ENCODE peak calls at places on chromosomes 6 and 20, in nine cellular contexts. One of them, this sample, is unnamed.

GRCh38 chr6:150470131-150470530 is 101.3 kb downstream of the IYD start:
- DNase-seq in pancreas: no peak
- DNase-seq in fibroblast of villous mesenchyme: no peak
- DNase-seq in astrocyte of the cerebellum: no peak
- DNase-seq in esophagus squamous epithelium: no peak
- DNase-seq in psoas muscle: no peak
- DNase-seq in HL-60: no peak
- DNase-seq in IMR-90: no peak
- DNase-seq in foreskin fibroblast: no peak
- DNase-seq in this sample: no peak

GRCh38 chr6:148524976-148525375 is 182.3 kb downstream of the SASH1 start:
- DNase-seq in pancreas: no peak
- DNase-seq in fibroblast of villous mesenchyme: peak; percentile 78
- DNase-seq in astrocyte of the cerebellum: no peak
- DNase-seq in esophagus squamous epithelium: no peak
- DNase-seq in psoas muscle: no peak
- DNase-seq in HL-60: no peak
- DNase-seq in IMR-90: peak; percentile 92
- DNase-seq in foreskin fibroblast: peak; percentile 80
- DNase-seq in this sample: no peak

GRCh38 chr6:158703840-158704822 is 54.3 kb downstream of the SYTL3 start:
- DNase-seq in pancreas: peak; percentile 75
- DNase-seq in fibroblast of villous mesenchyme: peak; percentile 66
- DNase-seq in astrocyte of the cerebellum: no peak
- DNase-seq in esophagus squamous epithelium: peak; percentile 20
- DNase-seq in psoas muscle: peak; percentile 86
- DNase-seq in HL-60: peak; percentile 69
- DNase-seq in IMR-90: peak; percentile 28
- DNase-seq in foreskin fibroblast: peak; percentile 33
- DNase-seq in this sample: peak; percentile 80

GRCh38 chr6:144725731-144726522 is 440.8 kb downstream of the UTRN start:
- DNase-seq in pancreas: peak; percentile 20
- DNase-seq in fibroblast of villous mesenchyme: no peak
- DNase-seq in astrocyte of the cerebellum: no peak
- DNase-seq in esophagus squamous epithelium: no peak
- DNase-seq in psoas muscle: no peak
- DNase-seq in HL-60: no peak
- DNase-seq in IMR-90: no peak
- DNase-seq in foreskin fibroblast: no peak
- DNase-seq in this sample: no peak

GRCh38 chr6:147201885-147202515 is 2.2 kb upstream of the STXBP5 start:
- DNase-seq in pancreas: no peak
- DNase-seq in fibroblast of villous mesenchyme: peak; percentile 37
- DNase-seq in astrocyte of the cerebellum: no peak
- DNase-seq in esophagus squamous epithelium: no peak
- DNase-seq in psoas muscle: peak; percentile 15
- DNase-seq in HL-60: peak; percentile 83
- DNase-seq in IMR-90: peak; percentile 21
- DNase-seq in foreskin fibroblast: peak; percentile 18
- DNase-seq in this sample: no peak

GRCh38 chr20:31256959-31257358 is 505 bp upstream of the DEFB115 start:
- DNase-seq in pancreas: no peak
- DNase-seq in fibroblast of villous mesenchyme: no peak
- DNase-seq in astrocyte of the cerebellum: no peak
- DNase-seq in esophagus squamous epithelium: no peak
- DNase-seq in psoas muscle: no peak
- DNase-seq in HL-60: no peak
- DNase-seq in IMR-90: no peak
- DNase-seq in foreskin fibroblast: no peak
- DNase-seq in this sample: no peak

GRCh38 chr6:113664909-113665308 is 192.2 kb upstream of the MARCKS start:
- DNase-seq in pancreas: no peak
- DNase-seq in fibroblast of villous mesenchyme: no peak
- DNase-seq in astrocyte of the cerebellum: no peak
- DNase-seq in esophagus squamous epithelium: no peak
- DNase-seq in psoas muscle: no peak
- DNase-seq in HL-60: no peak
- DNase-seq in IMR-90: no peak
- DNase-seq in foreskin fibroblast: no peak
- DNase-seq in this sample: no peak

GRCh38 chr6:69105288-69105687 is 470.2 kb downstream of the ADGRB3 start:
- DNase-seq in pancreas: no peak
- DNase-seq in fibroblast of villous mesenchyme: no peak
- DNase-seq in astrocyte of the cerebellum: no peak
- DNase-seq in esophagus squamous epithelium: no peak
- DNase-seq in psoas muscle: no peak
- DNase-seq in HL-60: no peak
- DNase-seq in IMR-90: no peak
- DNase-seq in foreskin fibroblast: no peak
- DNase-seq in this sample: no peak

GRCh38 chr6:126721581-126722145 is 381.7 kb downstream of the CENPW start:
- DNase-seq in pancreas: no peak
- DNase-seq in fibroblast of villous mesenchyme: peak; percentile 77
- DNase-seq in astrocyte of the cerebellum: peak; percentile 45
- DNase-seq in esophagus squamous epithelium: no peak
- DNase-seq in psoas muscle: no peak
- DNase-seq in HL-60: no peak
- DNase-seq in IMR-90: peak; percentile 95
- DNase-seq in foreskin fibroblast: peak; percentile 79
- DNase-seq in this sample: no peak

GRCh38 chr20:25750765-25751696 is 54.4 kb upstream of the ZNF337 start:
- DNase-seq in pancreas: peak; percentile 43
- DNase-seq in fibroblast of villous mesenchyme: peak; percentile 63
- DNase-seq in astrocyte of the cerebellum: no peak
- DNase-seq in esophagus squamous epithelium: no peak
- DNase-seq in psoas muscle: peak; percentile 30
- DNase-seq in HL-60: no peak
- DNase-seq in IMR-90: peak; percentile 28
- DNase-seq in foreskin fibroblast: no peak
- DNase-seq in this sample: no peak

DNA sequence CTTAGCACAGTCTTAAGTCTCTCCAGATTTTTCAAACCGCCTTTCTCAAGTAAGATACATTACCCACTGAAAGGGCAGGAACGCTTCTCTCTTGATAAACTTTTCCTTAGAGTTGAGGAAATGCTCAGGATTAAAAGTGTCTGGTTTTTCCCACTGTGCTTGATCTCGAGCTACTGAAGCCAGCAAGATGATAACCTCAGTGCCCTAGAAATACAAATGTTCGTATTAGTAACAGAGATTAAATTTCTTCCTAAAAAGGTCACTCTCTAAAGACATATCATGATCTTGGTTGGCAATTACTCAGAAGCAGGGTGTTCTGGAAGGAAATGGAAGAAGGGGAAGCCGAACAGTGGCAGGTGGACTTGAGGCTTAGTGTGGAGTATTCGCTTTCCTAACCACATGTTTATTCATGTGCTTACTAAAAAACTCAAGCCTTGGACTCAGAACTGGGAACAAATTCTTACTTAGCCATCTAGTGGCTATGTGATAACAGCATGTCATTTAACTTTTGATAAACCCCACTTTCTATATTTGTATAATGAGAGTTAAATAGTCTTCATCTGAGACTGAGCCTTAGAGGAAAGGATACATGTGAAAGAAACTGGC is 20.1 kb downstream of the C6orf141 start:
- DNase-seq in pancreas: no peak
- DNase-seq in fibroblast of villous mesenchyme: peak; percentile 61
- DNase-seq in astrocyte of the cerebellum: no peak
- DNase-seq in esophagus squamous epithelium: no peak
- DNase-seq in psoas muscle: no peak
- DNase-seq in HL-60: no peak
- DNase-seq in IMR-90: peak; percentile 1
- DNase-seq in foreskin fibroblast: peak; percentile 13
- DNase-seq in this sample: no peak
- TF ChIP-seq CTCF in pancreas: no peak
- TF ChIP-seq CTCF in fibroblast of villous mesenchyme: peak; percentile 37
- TF ChIP-seq CTCF in astrocyte of the cerebellum: peak; percentile 18
- TF ChIP-seq CTCF in esophagus squamous epithelium: no peak
- TF ChIP-seq CTCF in psoas muscle: no peak
- TF ChIP-seq CTCF in HL-60: no peak
- TF ChIP-seq CTCF in IMR-90: peak; percentile 2
- TF ChIP-seq CTCF in foreskin fibroblast: no peak
- TF ChIP-seq CTCF in this sample: no peak

GRCh38 chr6:111458670-111459232 is 24.3 kb downstream of the REV3L start:
- DNase-seq in pancreas: no peak
- DNase-seq in fibroblast of villous mesenchyme: no peak
- DNase-seq in astrocyte of the cerebellum: no peak
- DNase-seq in esophagus squamous epithelium: no peak
- DNase-seq in psoas muscle: no peak
- DNase-seq in HL-60: no peak
- DNase-seq in IMR-90: no peak
- DNase-seq in foreskin fibroblast: no peak
- DNase-seq in this sample: no peak

GRCh38 chr6:111461860-111462259 is 21.2 kb downstream of the REV3L start:
- DNase-seq in pancreas: no peak
- DNase-seq in fibroblast of villous mesenchyme: peak; percentile 28
- DNase-seq in astrocyte of the cerebellum: no peak
- DNase-seq in esophagus squamous epithelium: no peak
- DNase-seq in psoas muscle: no peak
- DNase-seq in HL-60: no peak
- DNase-seq in IMR-90: no peak
- DNase-seq in foreskin fibroblast: no peak
- DNase-seq in this sample: no peak

DNA sequence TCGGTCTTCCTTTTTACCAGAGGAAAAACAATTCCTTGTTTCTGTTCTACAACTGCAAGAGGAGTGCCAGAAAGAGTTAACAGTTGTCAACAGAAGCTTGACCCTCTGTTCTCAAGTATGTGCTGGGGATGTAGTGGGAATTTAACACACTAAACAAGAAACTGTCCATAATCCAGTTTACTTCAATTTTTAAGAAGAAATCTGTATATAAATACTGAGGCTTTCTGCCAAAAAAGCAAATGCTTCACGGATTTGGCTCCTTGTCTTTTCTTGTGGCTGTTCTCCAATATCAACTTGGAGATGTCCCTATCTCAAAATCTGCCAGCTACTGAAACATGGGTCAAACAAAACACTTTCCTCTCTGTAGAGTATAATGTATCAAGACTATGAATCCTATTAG is 26.8 kb downstream of the REV3L start:
- DNase-seq in pancreas: no peak
- DNase-seq in fibroblast of villous mesenchyme: peak; percentile 29
- DNase-seq in astrocyte of the cerebellum: peak; percentile 16
- DNase-seq in esophagus squamous epithelium: no peak
- DNase-seq in psoas muscle: no peak
- DNase-seq in HL-60: no peak
- DNase-seq in IMR-90: peak; percentile 46
- DNase-seq in foreskin fibroblast: no peak
- DNase-seq in this sample: no peak
- TF ChIP-seq CTCF in pancreas: no peak
- TF ChIP-seq CTCF in fibroblast of villous mesenchyme: no peak
- TF ChIP-seq CTCF in astrocyte of the cerebellum: no peak
- TF ChIP-seq CTCF in esophagus squamous epithelium: no peak
- TF ChIP-seq CTCF in psoas muscle: no peak
- TF ChIP-seq CTCF in HL-60: no peak
- TF ChIP-seq CTCF in IMR-90: no peak
- TF ChIP-seq CTCF in foreskin fibroblast: no peak
- TF ChIP-seq CTCF in this sample: no peak

GRCh38 chr6:116366740-116367275 is 3.9 kb upstream of the DSE start:
- DNase-seq in pancreas: no peak
- DNase-seq in fibroblast of villous mesenchyme: no peak
- DNase-seq in astrocyte of the cerebellum: no peak
- DNase-seq in esophagus squamous epithelium: no peak
- DNase-seq in psoas muscle: no peak
- DNase-seq in HL-60: no peak
- DNase-seq in IMR-90: no peak
- DNase-seq in foreskin fibroblast: no peak
- DNase-seq in this sample: no peak
- TF ChIP-seq CTCF in pancreas: no peak
- TF ChIP-seq CTCF in fibroblast of villous mesenchyme: no peak
- TF ChIP-seq CTCF in astrocyte of the cerebellum: no peak
- TF ChIP-seq CTCF in esophagus squamous epithelium: no peak
- TF ChIP-seq CTCF in psoas muscle: no peak
- TF ChIP-seq CTCF in HL-60: no peak
- TF ChIP-seq CTCF in IMR-90: no peak
- TF ChIP-seq CTCF in foreskin fibroblast: no peak
- TF ChIP-seq CTCF in this sample: no peak

GRCh38 chr20:44648579-44648978 is 2.9 kb downstream of the ADA start:
- DNase-seq in pancreas: no peak
- DNase-seq in fibroblast of villous mesenchyme: no peak
- DNase-seq in astrocyte of the cerebellum: no peak
- DNase-seq in esophagus squamous epithelium: no peak
- DNase-seq in psoas muscle: no peak
- DNase-seq in HL-60: no peak
- DNase-seq in IMR-90: no peak
- DNase-seq in foreskin fibroblast: no peak
- DNase-seq in this sample: no peak
- TF ChIP-seq CTCF in pancreas: no peak
- TF ChIP-seq CTCF in fibroblast of villous mesenchyme: no peak
- TF ChIP-seq CTCF in astrocyte of the cerebellum: no peak
- TF ChIP-seq CTCF in esophagus squamous epithelium: no peak
- TF ChIP-seq CTCF in psoas muscle: no peak
- TF ChIP-seq CTCF in HL-60: no peak
- TF ChIP-seq CTCF in IMR-90: no peak
- TF ChIP-seq CTCF in foreskin fibroblast: no peak
- TF ChIP-seq CTCF in this sample: no peak

GRCh38 chr20:9903048-9903651 is 64.3 kb upstream of the PAK5 start:
- DNase-seq in pancreas: no peak
- DNase-seq in fibroblast of villous mesenchyme: no peak
- DNase-seq in astrocyte of the cerebellum: no peak
- DNase-seq in esophagus squamous epithelium: no peak
- DNase-seq in psoas muscle: no peak
- DNase-seq in HL-60: no peak
- DNase-seq in IMR-90: no peak
- DNase-seq in foreskin fibroblast: no peak
- DNase-seq in this sample: no peak
- TF ChIP-seq CTCF in pancreas: no peak
- TF ChIP-seq CTCF in fibroblast of villous mesenchyme: peak; percentile 36
- TF ChIP-seq CTCF in astrocyte of the cerebellum: peak; percentile 44
- TF ChIP-seq CTCF in esophagus squamous epithelium: no peak
- TF ChIP-seq CTCF in psoas muscle: no peak
- TF ChIP-seq CTCF in HL-60: peak; percentile 46
- TF ChIP-seq CTCF in IMR-90: peak; percentile 27
- TF ChIP-seq CTCF in foreskin fibroblast: peak; percentile 40
- TF ChIP-seq CTCF in this sample: no peak

GRCh38 chr6:33407132-33407718 is 3.6 kb upstream of the PHF1 start:
- DNase-seq in pancreas: no peak
- DNase-seq in fibroblast of villous mesenchyme: peak; percentile 78
- DNase-seq in astrocyte of the cerebellum: peak; percentile 43
- DNase-seq in esophagus squamous epithelium: no peak
- DNase-seq in psoas muscle: no peak
- DNase-seq in HL-60: peak; percentile 30
- DNase-seq in IMR-90: peak; percentile 69
- DNase-seq in foreskin fibroblast: peak; percentile 62
- DNase-seq in this sample: no peak
- TF ChIP-seq CTCF in pancreas: no peak
- TF ChIP-seq CTCF in fibroblast of villous mesenchyme: peak; percentile 46
- TF ChIP-seq CTCF in astrocyte of the cerebellum: peak; percentile 14
- TF ChIP-seq CTCF in esophagus squamous epithelium: no peak
- TF ChIP-seq CTCF in psoas muscle: peak; percentile 7
- TF ChIP-seq CTCF in HL-60: no peak
- TF ChIP-seq CTCF in IMR-90: peak; percentile 53
- TF ChIP-seq CTCF in foreskin fibroblast: peak; percentile 16
- TF ChIP-seq CTCF in this sample: no peak

GRCh38 chr20:45073182-45073581 is 27.7 kb downstream of the KCNS1 start:
- DNase-seq in pancreas: no peak
- DNase-seq in fibroblast of villous mesenchyme: no peak
- DNase-seq in astrocyte of the cerebellum: no peak
- DNase-seq in esophagus squamous epithelium: no peak
- DNase-seq in psoas muscle: no peak
- DNase-seq in HL-60: no peak
- DNase-seq in IMR-90: no peak
- DNase-seq in foreskin fibroblast: no peak
- DNase-seq in this sample: no peak
- TF ChIP-seq CTCF in pancreas: no peak
- TF ChIP-seq CTCF in fibroblast of villous mesenchyme: no peak
- TF ChIP-seq CTCF in astrocyte of the cerebellum: no peak
- TF ChIP-seq CTCF in esophagus squamous epithelium: no peak
- TF ChIP-seq CTCF in psoas muscle: no peak
- TF ChIP-seq CTCF in HL-60: no peak
- TF ChIP-seq CTCF in IMR-90: no peak
- TF ChIP-seq CTCF in foreskin fibroblast: no peak
- TF ChIP-seq CTCF in this sample: no peak